ENCODE peak calls at places on chromosomes 12 and 14, in eight cellular contexts. R is Panc1, D is HT-29, I is WERI-Rb-1, T is body of pancreas, Z is foreskin fibroblast, V is MG63, Y is midbrain. A is an unnamed sample.

GRCh38 chr14:74459289-74459946 is 33.4 kb upstream of the SYNDIG1L start:
- DNase-seq in T (peak; percentile 31), Z (peak; percentile 73), R (no peak), Y (no peak), I (peak; percentile 85), D (peak; percentile 25), V (peak; percentile 69), A (peak; percentile 43)

GRCh38 chr12:97800561-97800960 is 338.0 kb downstream of the RMST start:
- DNase-seq in V (no peak), Z (no peak), D (no peak), I (no peak), T (no peak), Y (no peak), R (no peak), A (no peak)

GRCh38 chr12:53219956-53220856 is 11.8 kb downstream of the RARG start:
- DNase-seq in R (peak; percentile 72), D (peak; percentile 78), V (peak; percentile 75), T (peak; percentile 69), I (peak; percentile 61), Y (peak; percentile 57), Z (peak; percentile 87), A (peak; percentile 88)

GRCh38 chr14:21997300-21997699 is 323.7 kb upstream of the OR4E1 start:
- DNase-seq in R (no peak), I (no peak), T (no peak), V (no peak), Z (no peak), Y (peak; percentile 2), D (peak; percentile 22), A (peak; percentile 65)

GRCh38 chr12:96902076-96902475 is 5.0 kb upstream of the NEDD1 start:
- DNase-seq in R (no peak), I (no peak), V (no peak), Y (no peak), D (peak; percentile 16), Z (no peak), T (no peak), A (peak; percentile 44)

GRCh38 chr12:4355843-4356327 is 23.6 kb downstream of the FGF23 start:
- DNase-seq in D (peak; percentile 22), V (peak; percentile 3), T (peak; percentile 25), I (peak; percentile 84), R (peak; percentile 18), Z (no peak), Y (no peak), A (peak; percentile 99)

GRCh38 chr12:75815756-75816155 is 215.8 kb downstream of the PHLDA1 start:
- DNase-seq in V (no peak), I (no peak), D (no peak), Z (no peak), R (no peak), Y (no peak), T (no peak), A (peak; percentile 31)

GRCh38 chr12:65430571-65431306 is 152.3 kb downstream of the MSRB3 start:
- DNase-seq in R (peak; percentile 32), T (no peak), I (no peak), V (no peak), Z (peak; percentile 37), D (peak; percentile 47), Y (no peak), A (no peak)

GRCh38 chr12:117686210-117686609 is 282.6 kb downstream of the KSR2 start:
- DNase-seq in V (no peak), R (no peak), T (no peak), I (no peak), Y (no peak), Z (no peak), D (no peak), A (no peak)

GRCh38 chr12:40248585-40249297 is 23.9 kb downstream of the LRRK2 start:
- DNase-seq in Z (no peak), R (no peak), D (no peak), Y (no peak), V (peak; percentile 31), I (no peak), T (no peak), A (no peak)

GRCh38 chr14:104721704-104722431 is 2.2 kb upstream of the ADSS1 start:
- DNase-seq in R (no peak), D (no peak), V (no peak), Y (no peak), T (no peak), I (no peak), Z (no peak), A (no peak)

GRCh38 chr14:69685716-69686115 is 74.3 kb downstream of the SUSD6 start:
- DNase-seq in T (peak; percentile 90), D (no peak), V (peak; percentile 22), R (no peak), I (no peak), Y (peak; percentile 73), Z (no peak), A (peak; percentile 69)

GRCh38 chr14:31937730-31938346 is 139.3 kb upstream of the ARHGAP5 start:
- DNase-seq in R (peak; percentile 89), I (no peak), Y (no peak), Z (peak; percentile 84), V (peak; percentile 79), D (peak; percentile 72), T (peak; percentile 27), A (peak; percentile 91)

GRCh38 chr12:80373666-80374065 is 70.4 kb upstream of the PTPRQ start:
- DNase-seq in T (no peak), I (no peak), R (no peak), Z (no peak), Y (no peak), V (no peak), D (peak; percentile 22), A (peak; percentile 77)

GRCh38 chr14:72775923-72776554 is 117.9 kb downstream of the DPF3 start:
- DNase-seq in I (no peak), Y (no peak), Z (no peak), R (no peak), D (no peak), V (no peak), T (no peak), A (no peak)

GRCh38 chr12:75086086-75087038 is 123.3 kb downstream of the KCNC2 start:
- DNase-seq in I (no peak), V (peak; percentile 35), Z (peak; percentile 1), Y (no peak), R (no peak), D (no peak), T (no peak), A (no peak)

GRCh38 chr12:131901431-131902331 is 7.3 kb downstream of the ULK1 start:
- DNase-seq in I (no peak), R (no peak), D (peak; percentile 45), V (no peak), Y (no peak), Z (no peak), T (peak; percentile 59), A (no peak)

GRCh38 chr12:402127-402456 is 648 bp downstream of the CCDC77 start:
- DNase-seq in V (peak; percentile 29), Z (peak; percentile 25), I (peak; percentile 29), D (peak; percentile 65), R (no peak), Y (no peak), T (no peak), A (no peak)

GRCh38 chr12:48977290-48978281 is 536 bp upstream of the WNT1 start:
- DNase-seq in V (peak; percentile 63), Y (no peak), T (peak; percentile 62), I (peak; percentile 79), R (no peak), D (peak; percentile 54), Z (no peak), A (peak; percentile 70)

GRCh38 chr12:53325539-53326061 is 4.2 kb upstream of the AAAS start:
- DNase-seq in R (no peak), V (peak; percentile 60), T (peak; percentile 50), I (no peak), D (no peak), Z (no peak), Y (peak; percentile 87), A (peak; percentile 68)

GRCh38 chr12:80058586-80058985 is 40.8 kb upstream of the OTOGL start:
- DNase-seq in Y (no peak), T (no peak), V (no peak), R (no peak), Z (no peak), D (no peak), I (no peak), A (no peak)

GRCh38 chr12:95763809-95764253 is 26.7 kb downstream of the NTN4 start:
- DNase-seq in Z (peak; percentile 83), Y (no peak), V (peak; percentile 77), I (no peak), D (peak; percentile 75), R (peak; percentile 82), T (peak; percentile 29), A (peak; percentile 94)

GRCh38 chr14:50475460-50475859 is 56.9 kb downstream of the MAP4K5 start:
- DNase-seq in Z (peak; percentile 40), R (peak; percentile 20), T (no peak), I (peak; percentile 10), D (no peak), V (peak; percentile 67), Y (no peak), A (peak; percentile 57)

GRCh38 chr12:53217049-53217929 is 10.2 kb upstream of the ITGB7 start:
- DNase-seq in T (peak; percentile 47), R (no peak), V (peak; percentile 78), I (no peak), D (no peak), Y (no peak), Z (peak; percentile 74), A (no peak)

GRCh38 chr12:23950011-23950774 is 723 bp upstream of the SOX5 start:
- DNase-seq in T (peak; percentile 19), Y (peak; percentile 37), D (no peak), V (no peak), R (no peak), I (peak; percentile 11), Z (no peak), A (peak; percentile 95)

GRCh38 chr12:112992541-112993398 is 14.5 kb downstream of the OAS2 start:
- DNase-seq in Y (peak; percentile 4), T (peak; percentile 52), D (peak; percentile 71), R (peak; percentile 54), I (peak; percentile 74), Z (peak; percentile 36), V (peak; percentile 18), A (peak; percentile 88)

GRCh38 chr12:62256408-62257079 is 3.7 kb upstream of the USP15 start:
- DNase-seq in Y (no peak), R (no peak), Z (no peak), T (peak; percentile 57), I (no peak), V (peak; percentile 3), D (no peak), A (no peak)

GRCh38 chr14:104346112-104346462 is 207.7 kb downstream of the KIF26A start:
- DNase-seq in T (no peak), D (no peak), I (no peak), V (no peak), Y (no peak), Z (no peak), R (no peak), A (no peak)

GRCh38 chr14:32417956-32418552 is 89.0 kb downstream of the AKAP6 start:
- DNase-seq in Y (no peak), D (peak; percentile 73), T (peak; percentile 23), Z (peak; percentile 41), I (no peak), V (peak; percentile 56), R (no peak), A (peak; percentile 45)

GRCh38 chr14:85415015-85415712 is 114.8 kb upstream of the FLRT2 start:
- DNase-seq in Z (peak; percentile 86), R (peak; percentile 80), Y (no peak), T (peak; percentile 33), I (no peak), V (peak; percentile 78), D (peak; percentile 84), A (peak; percentile 38)

GRCh38 chr12:94640134-94640928 is 10.0 kb downstream of the TMCC3 start:
- DNase-seq in R (no peak), D (no peak), I (no peak), Z (no peak), Y (no peak), V (no peak), T (no peak), A (no peak)

GRCh38 chr12:43106355-43106754 is 445.6 kb downstream of the ADAMTS20 start:
- DNase-seq in R (no peak), I (no peak), Y (no peak), Z (no peak), V (no peak), T (no peak), D (no peak), A (no peak)